ENCODE peak calls at places on chromosome 21, in four cellular contexts. S, I, X and W are unnamed samples.

GRCh38 chr21:41217656-41218380 is 49.9 kb downstream of the BACE2 start:
- DNase-seq in I (no peak), X (peak), S (peak), W (no peak)

GRCh38 chr21:32403201-32403701 is 9.3 kb upstream of the EVA1C start:
- DNase-seq in S (peak), X (peak), I (peak), W (peak)

GRCh38 chr21:29184047-29184446 is 53.6 kb downstream of the MAP3K7CL start:
- DNase-seq in I (no peak), S (no peak), X (no peak), W (no peak)

GRCh38 chr21:28767523-28767922 is 225.2 kb downstream of the LTN1 start:
- DNase-seq in X (no peak), I (no peak), S (no peak), W (no peak)

GRCh38 chr21:15978158-15978805 is 248.5 kb downstream of the USP25 start:
- DNase-seq in X (no peak), I (no peak), S (no peak), W (no peak)

GRCh38 chr21:42840411-42841155 is 38.8 kb downstream of the WDR4 start:
- DNase-seq in I (no peak), X (no peak), S (no peak), W (peak)

GRCh38 chr21:44532712-44533111 is 7.3 kb downstream of the KRTAP10-1 start:
- DNase-seq in S (no peak), I (no peak), X (no peak), W (no peak)

GRCh38 chr21:33214056-33214455 is 15.7 kb upstream of the IFNAR2 start:
- DNase-seq in X (no peak), S (no peak), I (no peak), W (no peak)

GRCh38 chr21:41767606-41768370 is 936 bp upstream of the RIPK4 start:
- DNase-seq in I (peak), X (no peak), S (no peak), W (no peak)

GRCh38 chr21:40765771-40766170 is 81.2 kb downstream of the DSCAM start:
- DNase-seq in S (no peak), X (no peak), I (no peak), W (no peak)

GRCh38 chr21:41816583-41817165 is 49.8 kb upstream of the RIPK4 start:
- DNase-seq in X (peak), I (peak), S (peak), W (no peak)

GRCh38 chr21:14438204-14438603 is 55.3 kb upstream of the HSPA13 start:
- DNase-seq in X (no peak), S (no peak), I (no peak), W (no peak)

GRCh38 chr21:31418355-31419001 is 74.4 kb upstream of the TIAM1 start:
- DNase-seq in X (no peak), S (no peak), I (no peak), W (no peak)

GRCh38 chr21:34020005-34020847 is 53.2 kb upstream of the MRPS6 start:
- DNase-seq in X (no peak), S (no peak), I (peak), W (no peak)

GRCh38 chr21:28776251-28776650 is 216.4 kb downstream of the LTN1 start:
- DNase-seq in S (peak), I (no peak), X (no peak), W (no peak)

GRCh38 chr21:42456457-42456856 is 39.6 kb downstream of the RSPH1 start:
- DNase-seq in I (peak), X (no peak), S (peak), W (no peak)

GRCh38 chr21:42459583-42460215 is 36.3 kb downstream of the RSPH1 start:
- DNase-seq in I (no peak), X (no peak), S (no peak), W (no peak)

GRCh38 chr21:33026299-33026858 is 644 bp downstream of the OLIG2 start:
- DNase-seq in X (no peak), I (no peak), S (no peak), W (no peak)

GRCh38 chr21:44771896-44772525 is 29.6 kb downstream of the UBE2G2 start:
- DNase-seq in I (no peak), X (no peak), S (no peak), W (no peak)

GRCh38 chr21:34613679-34614442 is 1.1 kb downstream of the RCAN1 start:
- DNase-seq in X (no peak), I (no peak), S (no peak), W (no peak)

GRCh38 chr21:43317959-43318358 is 109.0 kb downstream of the SIK1 start:
- DNase-seq in S (no peak), X (no peak), I (no peak), W (no peak)

GRCh38 chr21:34640858-34641257 is 25.9 kb upstream of the RCAN1 start:
- DNase-seq in X (no peak), S (peak), I (peak), W (no peak)

GRCh38 chr21:43921979-43922945 is 57.2 kb downstream of the AGPAT3 start:
- DNase-seq in S (peak), I (peak), X (no peak), W (no peak)

GRCh38 chr21:42474982-42475381 is 21.0 kb downstream of the RSPH1 start:
- DNase-seq in I (no peak), X (no peak), S (no peak), W (no peak)

GRCh38 chr21:28762357-28762735 is 230.3 kb downstream of the LTN1 start:
- DNase-seq in X (no peak), S (no peak), I (no peak), W (no peak)

GRCh38 chr21:42988234-42988965 is 14.0 kb downstream of the PKNOX1 start:
- DNase-seq in X (no peak), S (no peak), I (no peak), W (no peak)

GRCh38 chr21:34176442-34176841 is 103.1 kb downstream of the MRPS6 start:
- DNase-seq in I (no peak), S (no peak), X (no peak), W (no peak)

GRCh38 chr21:41374867-41375533 is 13.2 kb downstream of the MX2 start:
- DNase-seq in S (no peak), X (no peak), I (peak), W (no peak)

GRCh38 chr21:37188825-37189224 is 78.3 kb downstream of the VPS26C start:
- DNase-seq in X (no peak), I (no peak), S (no peak), W (no peak)

GRCh38 chr21:31293986-31294385 is 50.1 kb downstream of the TIAM1 start:
- DNase-seq in S (peak), I (no peak), X (no peak), W (no peak)

GRCh38 chr21:42330380-42331336 is 15.4 kb upstream of the TFF3 start:
- DNase-seq in X (peak), S (no peak), I (no peak), W (no peak)

GRCh38 chr21:23968008-23968407 is 1639.3 kb downstream of the MRPL39 start:
- DNase-seq in X (no peak), I (no peak), S (no peak), W (no peak)

GRCh38 chr21:41932576-41933258 is 21.1 kb downstream of the C2CD2 start:
- DNase-seq in S (peak), I (no peak), X (no peak), W (peak)

GRCh38 chr21:42568834-42569731 is 55.4 kb downstream of the SLC37A1 start:
- DNase-seq in S (no peak), X (no peak), I (no peak), W (peak)

GRCh38 chr21:42905195-42905594 is 12.1 kb downstream of the NDUFV3 start:
- DNase-seq in S (no peak), I (no peak), X (no peak), W (no peak)

GRCh38 chr21:41768371-41769042 is 1.7 kb upstream of the RIPK4 start:
- DNase-seq in S (peak), X (peak), I (peak), W (peak)

GRCh38 chr21:43374228-43374885 is 52.6 kb downstream of the SIK1 start:
- DNase-seq in I (no peak), X (no peak), S (no peak), W (no peak)

GRCh38 chr21:44384968-44385367 is 31.5 kb downstream of the TRPM2 start:
- DNase-seq in S (no peak), I (no peak), X (no peak), W (no peak)

GRCh38 chr21:46551636-46552241 is 53.1 kb downstream of the S100B start:
- DNase-seq in X (no peak), S (no peak), I (no peak), W (peak)
- TF ChIP-seq CTCF in X (no peak), S (no peak), I (no peak), W (no peak)

GRCh38 chr21:25850126-25850831 is 115.5 kb downstream of the GABPA start:
- DNase-seq in X (no peak), I (no peak), S (no peak), W (no peak)

GRCh38 chr21:25845729-25846256 is 111.0 kb downstream of the GABPA start:
- DNase-seq in I (no peak), X (no peak), S (no peak), W (no peak)

GRCh38 chr21:25842925-25843324 is 108.2 kb downstream of the GABPA start:
- DNase-seq in S (no peak), X (no peak), I (no peak), W (no peak)

GRCh38 chr21:25848309-25848708 is 113.5 kb downstream of the GABPA start:
- DNase-seq in I (no peak), X (no peak), S (no peak), W (no peak)
- H3K4me3 ChIP-seq in I (no peak), X (no peak), S (no peak), W (no peak)

GRCh38 chr21:36039861-36040260 is 20.5 kb downstream of the SETD4 start:
- DNase-seq in S (no peak), X (no peak), I (no peak), W (no peak)

GRCh38 chr21:36041910-36042309 is 18.4 kb downstream of the SETD4 start:
- DNase-seq in X (no peak), I (no peak), S (no peak), W (no peak)

GRCh38 chr21:36035381-36035791 is 24.9 kb downstream of the SETD4 start:
- DNase-seq in X (no peak), I (no peak), S (no peak), W (no peak)

GRCh38 chr21:36040389-36040788 is 19.9 kb downstream of the SETD4 start:
- DNase-seq in X (no peak), S (no peak), I (no peak), W (no peak)

DNA sequence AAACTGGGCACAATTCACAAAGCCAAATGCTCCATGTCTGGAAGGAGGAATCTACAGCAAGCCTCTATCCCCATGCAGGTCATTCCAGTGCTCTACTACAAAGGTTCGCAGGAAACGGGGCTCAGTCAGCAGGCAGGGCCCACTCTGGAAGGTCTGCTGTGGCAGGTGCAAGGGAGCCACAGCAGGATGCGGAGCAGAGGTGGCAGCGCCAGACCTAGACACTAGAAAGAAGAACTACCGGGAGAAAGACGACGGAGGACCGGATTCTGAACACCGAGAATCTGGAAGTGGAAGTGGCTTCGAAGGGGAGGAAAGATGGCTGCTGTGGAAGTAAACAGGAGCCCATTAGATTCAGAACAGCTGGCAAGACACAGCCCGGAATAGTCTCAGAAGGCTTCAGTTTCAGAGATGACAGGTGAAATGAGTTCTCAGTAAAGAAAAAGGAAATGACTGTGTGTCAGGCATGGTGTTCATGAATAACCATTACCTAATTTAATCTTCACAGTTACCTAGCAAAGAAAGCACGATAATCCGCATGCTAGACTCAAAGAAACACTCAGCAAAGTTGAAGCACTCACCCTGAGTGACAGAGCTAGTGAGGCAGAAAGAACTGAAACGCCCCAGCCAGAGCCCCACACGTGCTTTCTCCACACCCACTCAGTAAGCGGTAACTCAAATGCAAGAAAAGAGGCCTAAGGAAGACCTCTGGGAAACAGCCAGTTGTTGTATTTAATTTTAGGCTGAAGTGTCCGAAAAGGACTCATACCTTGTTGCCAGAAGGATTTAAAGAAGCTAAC is 21.4 kb downstream of the SETD4 start:
- DNase-seq in S (no peak), I (no peak), X (no peak), W (no peak)
- H3K27ac ChIP-seq in S (no peak), I (no peak), X (no peak), W (no peak)

GRCh38 chr21:38668067-38668466 is 137.7 kb upstream of the ETS2 start:
- DNase-seq in I (no peak), X (no peak), S (no peak), W (no peak)

GRCh38 chr21:38671716-38672115 is 134.0 kb upstream of the ETS2 start:
- DNase-seq in X (no peak), I (no peak), S (no peak), W (no peak)

GRCh38 chr21:38668501-38668900 is 137.2 kb upstream of the ETS2 start:
- DNase-seq in S (no peak), I (no peak), X (peak), W (no peak)

GRCh38 chr21:38667466-38667865 is 138.3 kb upstream of the ETS2 start:
- DNase-seq in I (no peak), X (no peak), S (no peak), W (no peak)

DNA sequence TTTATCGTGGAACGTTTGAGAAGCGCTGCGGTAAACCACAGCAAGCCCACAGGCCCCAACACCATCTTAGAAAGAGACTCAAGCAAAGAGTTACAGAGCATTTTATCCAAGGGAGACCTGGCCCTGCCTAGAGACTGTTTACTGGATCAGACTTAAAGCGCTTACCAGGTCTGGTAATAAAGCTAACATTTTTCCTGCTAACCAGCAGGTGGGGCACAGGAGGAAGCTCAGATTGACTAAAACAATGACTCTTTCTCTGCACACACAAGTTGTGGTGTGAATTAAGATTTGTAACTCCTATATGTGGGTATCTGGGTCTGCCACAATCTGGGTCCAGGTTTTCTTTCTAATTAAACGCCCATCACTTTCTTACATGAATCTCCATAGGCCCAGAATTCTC is 136.5 kb upstream of the ETS2 start:
- DNase-seq in S (peak), I (peak), X (peak), W (no peak)
- TF ChIP-seq CTCF in S (peak), I (peak), X (peak), W (peak)

GRCh38 chr21:46095814-46096595 is 1.9 kb upstream of the COL6A2 start:
- DNase-seq in X (no peak), S (no peak), I (no peak), W (no peak)

GRCh38 chr21:46096997-46097825 is 701 bp upstream of the COL6A2 start:
- DNase-seq in X (peak), S (no peak), I (no peak), W (no peak)

GRCh38 chr21:46097826-46098286 is at the start of gene COL6A2:
- DNase-seq in S (peak), I (no peak), X (peak), W (peak)

GRCh38 chr21:46095106-46095719 is 2.7 kb upstream of the COL6A2 start:
- DNase-seq in I (no peak), X (no peak), S (no peak), W (no peak)

GRCh38 chr21:46096596-46096981 is 1.3 kb upstream of the COL6A2 start:
- DNase-seq in X (no peak), I (no peak), S (no peak), W (no peak)
- H3K4me3 ChIP-seq in X (no peak), I (no peak), S (no peak), W (no peak)